ENCODE peak calls at places on chromosomes 11 and 22, in five cellular contexts. H, P, A, B and K are unnamed samples. For H3K9me3 and H3K4me1, the result is how much of the 10 kb centered on the place peaks cover.

GRCh38 chr11:126631399-126631798 is 275.9 kb downstream of the ST3GAL4 start:
- DNase-seq in H (no peak), P (no peak), A (no peak), B (no peak), K (no peak)

GRCh38 chr11:93549986-93550385 is 6.8 kb upstream of the SMCO4 start:
- DNase-seq in H (no peak), P (no peak), A (no peak), B (no peak), K (no peak)

GRCh38 chr11:85052636-85053035 is 574.5 kb downstream of the DLG2 start:
- DNase-seq in H (no peak), P (no peak), A (no peak), B (no peak), K (no peak)

GRCh38 chr11:47248304-47248663 is 330 bp downstream of the ACP2 start:
- DNase-seq in H (no peak), P (no peak), A (no peak), B (no peak), K (no peak)

GRCh38 chr11:85536438-85536837 is 90.7 kb downstream of the DLG2 start:
- DNase-seq in H (no peak), P (no peak), A (no peak), B (no peak), K (no peak)

GRCh38 chr22:45210577-45211431 is 29.9 kb downstream of the KIAA0930 start:
- DNase-seq in H (no peak), P (peak), A (no peak), B (no peak), K (no peak)

GRCh38 chr11:1868636-1869291 is 15.9 kb downstream of the LSP1 start:
- DNase-seq in H (no peak), P (no peak), A (no peak), B (no peak), K (no peak)

GRCh38 chr11:47819743-47820142 is 28.4 kb downstream of the NUP160 start:
- DNase-seq in H (no peak), P (no peak), A (no peak), B (no peak), K (no peak)

GRCh38 chr11:123561046-123561781 is 93.2 kb downstream of the SCN3B start:
- DNase-seq in H (no peak), P (no peak), A (no peak), B (no peak), K (no peak)

GRCh38 chr11:43904737-43905515 is 24.3 kb downstream of the ALKBH3 start:
- DNase-seq in H (no peak), P (no peak), A (no peak), B (no peak), K (no peak)

GRCh38 chr22:43230983-43231723 is 44.2 kb upstream of the TTLL12 start:
- DNase-seq in H (peak), P (no peak), A (no peak), B (peak), K (peak)

GRCh38 chr11:134949716-134950115 is 537.7 kb upstream of the B3GAT1 start:
- DNase-seq in H (no peak), P (no peak), A (no peak), B (no peak), K (no peak)

GRCh38 chr11:129013737-129014475 is 71.2 kb upstream of the TP53AIP1 start:
- DNase-seq in H (peak), P (no peak), A (no peak), B (no peak), K (no peak)

GRCh38 chr11:75786101-75786736 is 17.6 kb downstream of the DGAT2 start:
- DNase-seq in H (peak), P (no peak), A (no peak), B (no peak), K (no peak)

GRCh38 chr11:7462706-7463105 is 22.6 kb upstream of the OLFML1 start:
- DNase-seq in H (no peak), P (no peak), A (no peak), B (no peak), K (no peak)

DNA sequence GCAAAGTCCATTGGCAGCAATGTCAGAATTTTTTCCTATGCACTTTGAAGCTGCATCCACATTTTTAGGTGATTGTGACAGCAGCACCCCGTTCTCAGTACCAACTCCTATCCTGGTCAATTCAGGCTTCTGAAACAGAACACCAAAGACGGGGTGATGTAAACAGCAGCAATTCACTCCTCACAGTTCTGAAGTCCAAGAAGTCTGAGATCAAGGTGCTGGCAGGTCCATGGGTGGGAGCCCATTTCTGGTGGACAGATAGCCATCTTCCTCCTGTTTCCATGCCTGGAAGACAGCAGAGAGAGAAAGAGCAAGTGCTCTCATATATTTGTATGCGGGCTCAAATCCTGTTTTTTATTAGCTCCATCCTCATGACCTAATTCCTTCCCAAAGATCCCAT is 471.2 kb downstream of the BRD1 start:
- DNase-seq in H (no peak), P (no peak), A (no peak), B (no peak), K (no peak)
- H3K9me3 ChIP-seq in H (under half), P (under half), A (under half), B (under half), K (under half)

GRCh38 chr11:61756147-61756451 is 3.7 kb downstream of the MYRF start:
- DNase-seq in H (no peak), P (no peak), A (no peak), B (no peak), K (no peak)
- H3K4me3 ChIP-seq in H (no peak), P (no peak), A (no peak), B (no peak), K (no peak)

DNA sequence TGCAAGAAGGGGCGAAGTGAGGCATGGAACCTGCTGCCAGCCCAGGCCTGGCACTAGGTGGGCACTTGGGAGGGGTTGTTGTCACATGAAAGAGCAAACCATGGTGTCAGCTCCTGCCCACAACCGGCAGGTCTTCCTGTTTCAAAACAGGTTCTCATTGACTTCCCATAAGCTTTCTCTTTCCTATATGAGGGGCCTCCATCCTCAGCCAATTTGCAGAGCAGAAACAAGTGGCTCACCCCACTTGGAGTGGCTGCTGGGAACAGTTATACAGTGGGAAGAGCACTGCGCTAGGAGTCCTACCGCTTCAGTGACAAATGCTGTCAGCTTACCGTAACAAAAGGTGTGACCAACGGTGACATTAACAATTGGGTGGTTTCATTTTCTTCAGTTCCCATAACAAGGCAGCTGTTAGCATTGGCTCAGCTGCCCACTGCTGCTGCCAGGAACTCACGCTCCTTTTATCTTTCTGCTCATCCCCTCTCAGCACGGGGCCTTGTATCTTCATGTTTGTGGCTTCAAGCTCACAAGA is 10.2 kb upstream of the SSTR3 start:
- DNase-seq in H (no peak), P (no peak), A (no peak), B (no peak), K (peak)
- H3K4me1 ChIP-seq in H (under half), P (under half), A (under half), B (under half), K (half or more)

GRCh38 chr22:47207846-47208554 is 445.6 kb downstream of the TBC1D22A start:
- DNase-seq in H (peak), P (peak), A (no peak), B (peak), K (no peak)
- H3K9me3 ChIP-seq in H (under half), P (under half), A (under half), B (under half), K (under half)

GRCh38 chr11:71336996-71337772 is 84.8 kb upstream of the SHANK2 start:
- DNase-seq in H (no peak), P (no peak), A (no peak), B (no peak), K (no peak)

GRCh38 chr11:71339178-71339881 is 87.0 kb upstream of the SHANK2 start:
- DNase-seq in H (no peak), P (no peak), A (no peak), B (no peak), K (no peak)

GRCh38 chr11:71340076-71340606 is 87.8 kb upstream of the SHANK2 start:
- DNase-seq in H (no peak), P (no peak), A (no peak), B (no peak), K (no peak)

GRCh38 chr11:71341173-71341572 is 88.8 kb upstream of the SHANK2 start:
- DNase-seq in H (no peak), P (no peak), A (no peak), B (no peak), K (no peak)

GRCh38 chr11:71338806-71339177 is 86.4 kb upstream of the SHANK2 start:
- DNase-seq in H (no peak), P (no peak), A (no peak), B (no peak), K (no peak)
- H3K4me3 ChIP-seq in H (no peak), P (peak), A (no peak), B (no peak), K (no peak)

GRCh38 chr11:68212421-68213134 is 518 bp downstream of the KMT5B start:
- DNase-seq in H (peak), P (peak), A (no peak), B (peak), K (peak)
- H3K4me1 ChIP-seq in H (under half), P (half or more), A (under half), B (under half), K (under half)

GRCh38 chr22:48259991-48260670 is 1497.7 kb downstream of the TBC1D22A start:
- DNase-seq in H (no peak), P (no peak), A (no peak), B (no peak), K (no peak)

GRCh38 chr22:48258841-48259240 is 1496.4 kb downstream of the TBC1D22A start:
- DNase-seq in H (no peak), P (peak), A (no peak), B (no peak), K (no peak)

GRCh38 chr22:48257690-48258065 is 1495.2 kb downstream of the TBC1D22A start:
- DNase-seq in H (no peak), P (no peak), A (no peak), B (peak), K (no peak)

GRCh38 chr22:48256776-48257689 is 1494.6 kb downstream of the TBC1D22A start:
- DNase-seq in H (no peak), P (no peak), A (no peak), B (no peak), K (no peak)

DNA sequence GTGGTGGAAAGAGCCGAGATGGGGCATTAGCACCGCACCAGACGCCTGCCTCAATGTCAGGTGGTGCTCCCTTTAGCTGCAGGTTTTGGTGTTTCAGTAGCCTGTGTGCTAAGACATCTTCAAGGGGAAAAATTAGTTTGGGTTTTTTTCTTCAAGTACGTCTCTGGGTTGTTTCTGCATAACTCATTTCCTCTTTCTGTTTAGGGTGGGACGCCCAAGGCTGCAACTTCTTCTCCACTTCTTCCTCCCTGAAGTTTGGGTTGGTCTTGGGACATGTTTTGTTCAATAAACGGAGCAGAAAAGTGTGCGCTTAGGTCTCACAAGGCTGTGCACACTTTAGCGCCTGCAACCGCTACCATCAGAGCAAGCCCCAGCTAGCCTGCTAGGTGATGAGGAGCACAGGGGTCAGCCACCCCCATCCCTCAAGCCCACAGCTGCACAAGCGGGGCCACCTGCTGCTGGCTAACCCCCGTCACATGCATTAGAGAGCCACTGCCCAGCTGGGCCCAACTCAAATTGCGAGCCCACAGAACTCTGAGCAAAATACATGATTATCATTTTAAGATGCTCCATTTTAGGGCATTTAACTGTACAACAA is 1495.8 kb downstream of the TBC1D22A start:
- DNase-seq in H (no peak), P (peak), A (no peak), B (no peak), K (no peak)
- H3K9me3 ChIP-seq in H (under half), P (under half), A (under half), B (under half), K (under half)

GRCh38 chr22:36330127-36330526 is 57.6 kb downstream of the MYH9 start:
- DNase-seq in H (no peak), P (no peak), A (no peak), B (no peak), K (no peak)
- H3K4me3 ChIP-seq in H (no peak), P (no peak), A (no peak), B (no peak), K (peak)

DNA sequence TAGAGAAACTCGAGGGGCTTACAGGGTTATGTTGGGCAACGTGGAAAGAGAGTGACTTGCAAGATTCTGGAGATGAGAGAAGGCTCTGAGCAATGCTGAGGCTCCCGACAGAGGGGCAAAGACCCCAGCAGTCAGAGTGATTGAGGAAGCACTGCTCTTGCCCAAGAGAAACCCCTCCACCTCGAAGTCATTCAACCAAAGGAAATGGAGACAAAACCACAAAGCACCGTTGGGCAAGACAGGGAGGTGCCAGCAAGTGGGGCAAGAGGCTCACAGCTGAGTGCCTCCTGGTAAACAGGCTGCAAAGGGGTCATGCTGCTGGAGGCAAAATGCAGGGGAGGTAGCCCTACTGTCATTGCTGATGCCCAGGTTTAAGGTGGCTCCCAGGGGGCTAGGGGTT is 17.9 kb upstream of the MYH9 start:
- DNase-seq in H (no peak), P (no peak), A (no peak), B (peak), K (peak)
- H3K4me1 ChIP-seq in H (under half), P (under half), A (under half), B (under half), K (under half)